ENCODE peak calls at places on chromosomes 13 and 19, in four cellular contexts. One of them, this sample, is unnamed.

GRCh38 chr19:15283141-15283885 is 49.0 kb downstream of the BRD4 start:
- DNase-seq in fibroblast of pulmonary artery: peak
- DNase-seq in lower leg skin: no peak
- DNase-seq in astrocyte: peak
- DNase-seq in this sample: no peak

GRCh38 chr19:8988204-8988603 is 22.0 kb downstream of the MUC16 start:
- DNase-seq in fibroblast of pulmonary artery: no peak
- DNase-seq in lower leg skin: no peak
- DNase-seq in astrocyte: no peak
- DNase-seq in this sample: no peak

GRCh38 chr13:77300176-77301141 is 26.4 kb downstream of the MYCBP2 start:
- DNase-seq in fibroblast of pulmonary artery: peak
- DNase-seq in lower leg skin: no peak
- DNase-seq in astrocyte: peak
- DNase-seq in this sample: no peak

GRCh38 chr13:94431987-94432386 is 47.5 kb downstream of the DCT start:
- DNase-seq in fibroblast of pulmonary artery: no peak
- DNase-seq in lower leg skin: no peak
- DNase-seq in astrocyte: no peak
- DNase-seq in this sample: no peak

GRCh38 chr19:4952945-4953344 is 16.0 kb upstream of the KDM4B start:
- DNase-seq in fibroblast of pulmonary artery: no peak
- DNase-seq in lower leg skin: no peak
- DNase-seq in astrocyte: no peak
- DNase-seq in this sample: no peak

GRCh38 chr19:50536662-50537305 is 23.1 kb upstream of the ASPDH start:
- DNase-seq in fibroblast of pulmonary artery: no peak
- DNase-seq in lower leg skin: no peak
- DNase-seq in astrocyte: peak
- DNase-seq in this sample: no peak

GRCh38 chr19:34316247-34316646 is 48.7 kb upstream of the GPI start:
- DNase-seq in fibroblast of pulmonary artery: no peak
- DNase-seq in lower leg skin: no peak
- DNase-seq in astrocyte: no peak
- DNase-seq in this sample: no peak

GRCh38 chr13:100454876-100455275 is 133.7 kb downstream of the GGACT start:
- DNase-seq in fibroblast of pulmonary artery: peak
- DNase-seq in lower leg skin: no peak
- DNase-seq in astrocyte: peak
- DNase-seq in this sample: no peak

GRCh38 chr19:44722131-44723121 is 23.5 kb downstream of the CEACAM16 start:
- DNase-seq in fibroblast of pulmonary artery: no peak
- DNase-seq in lower leg skin: no peak
- DNase-seq in astrocyte: no peak
- DNase-seq in this sample: no peak

GRCh38 chr13:73598021-73598712 is 536.0 kb downstream of the KLF12 start:
- DNase-seq in fibroblast of pulmonary artery: peak
- DNase-seq in lower leg skin: no peak
- DNase-seq in astrocyte: peak
- DNase-seq in this sample: no peak

GRCh38 chr13:46908511-46908910 is 11.7 kb upstream of the HTR2A start:
- DNase-seq in fibroblast of pulmonary artery: peak
- DNase-seq in lower leg skin: no peak
- DNase-seq in astrocyte: peak
- DNase-seq in this sample: no peak

GRCh38 chr13:54742984-54743383 is 1714.4 kb downstream of the OLFM4 start:
- DNase-seq in fibroblast of pulmonary artery: no peak
- DNase-seq in lower leg skin: no peak
- DNase-seq in astrocyte: no peak
- DNase-seq in this sample: no peak

GRCh38 chr13:80400164-80400767 is 59.3 kb upstream of the SPRY2 start:
- DNase-seq in fibroblast of pulmonary artery: no peak
- DNase-seq in lower leg skin: no peak
- DNase-seq in astrocyte: no peak
- DNase-seq in this sample: no peak

GRCh38 chr13:49532593-49532992 is 36.8 kb downstream of the PHF11 start:
- DNase-seq in fibroblast of pulmonary artery: no peak
- DNase-seq in lower leg skin: no peak
- DNase-seq in astrocyte: no peak
- DNase-seq in this sample: no peak

GRCh38 chr19:7533281-7533819 is 2.2 kb upstream of the PNPLA6 start:
- DNase-seq in fibroblast of pulmonary artery: peak
- DNase-seq in lower leg skin: peak
- DNase-seq in astrocyte: no peak
- DNase-seq in this sample: no peak

GRCh38 chr19:17751912-17752273 is 616 bp downstream of the FCHO1 start:
- DNase-seq in fibroblast of pulmonary artery: no peak
- DNase-seq in lower leg skin: no peak
- DNase-seq in astrocyte: no peak
- DNase-seq in this sample: no peak

GRCh38 chr13:75550159-75550567 is 572 bp downstream of the UCHL3 start:
- DNase-seq in fibroblast of pulmonary artery: peak
- DNase-seq in lower leg skin: no peak
- DNase-seq in astrocyte: peak
- DNase-seq in this sample: no peak

GRCh38 chr13:33249894-33250293 is 35.7 kb downstream of the STARD13 start:
- DNase-seq in fibroblast of pulmonary artery: no peak
- DNase-seq in lower leg skin: no peak
- DNase-seq in astrocyte: no peak
- DNase-seq in this sample: no peak

GRCh38 chr19:33601583-33601982 is 20.2 kb upstream of the CHST8 start:
- DNase-seq in fibroblast of pulmonary artery: no peak
- DNase-seq in lower leg skin: no peak
- DNase-seq in astrocyte: no peak
- DNase-seq in this sample: no peak

GRCh38 chr19:15195987-15196682 is 4.7 kb downstream of the NOTCH3 start:
- DNase-seq in fibroblast of pulmonary artery: no peak
- DNase-seq in lower leg skin: peak
- DNase-seq in astrocyte: no peak
- DNase-seq in this sample: peak

GRCh38 chr13:107712145-107712544 is 503.2 kb downstream of the LIG4 start:
- DNase-seq in fibroblast of pulmonary artery: no peak
- DNase-seq in lower leg skin: no peak
- DNase-seq in astrocyte: no peak
- DNase-seq in this sample: no peak

GRCh38 chr13:78649997-78650724 is 8.8 kb downstream of the OBI1 start:
- DNase-seq in fibroblast of pulmonary artery: no peak
- DNase-seq in lower leg skin: no peak
- DNase-seq in astrocyte: no peak
- DNase-seq in this sample: no peak

GRCh38 chr13:40585911-40586471 is 80.5 kb downstream of the FOXO1 start:
- DNase-seq in fibroblast of pulmonary artery: peak
- DNase-seq in lower leg skin: no peak
- DNase-seq in astrocyte: no peak
- DNase-seq in this sample: no peak

GRCh38 chr13:25171517-25172302 is at the start of gene AMER2:
- DNase-seq in fibroblast of pulmonary artery: peak
- DNase-seq in lower leg skin: no peak
- DNase-seq in astrocyte: peak
- DNase-seq in this sample: no peak

GRCh38 chr19:29664753-29665214 is 477 bp upstream of the PLEKHF1 start:
- DNase-seq in fibroblast of pulmonary artery: no peak
- DNase-seq in lower leg skin: no peak
- DNase-seq in astrocyte: no peak
- DNase-seq in this sample: no peak

GRCh38 chr13:52695856-52696255 is 43.2 kb downstream of the SUGT1 start:
- DNase-seq in fibroblast of pulmonary artery: peak
- DNase-seq in lower leg skin: no peak
- DNase-seq in astrocyte: peak
- DNase-seq in this sample: no peak

GRCh38 chr13:100019780-100020356 is 38.3 kb downstream of the ZIC2 start:
- DNase-seq in fibroblast of pulmonary artery: no peak
- DNase-seq in lower leg skin: no peak
- DNase-seq in astrocyte: no peak
- DNase-seq in this sample: peak

GRCh38 chr19:15199652-15200574 is 882 bp downstream of the NOTCH3 start:
- DNase-seq in fibroblast of pulmonary artery: peak
- DNase-seq in lower leg skin: no peak
- DNase-seq in astrocyte: no peak
- DNase-seq in this sample: peak

GRCh38 chr19:14006766-14007562 is 844 bp upstream of the RFX1 start:
- DNase-seq in fibroblast of pulmonary artery: no peak
- DNase-seq in lower leg skin: no peak
- DNase-seq in astrocyte: peak
- DNase-seq in this sample: peak

GRCh38 chr13:80131204-80131603 is 209.7 kb downstream of the SPRY2 start:
- DNase-seq in fibroblast of pulmonary artery: peak
- DNase-seq in lower leg skin: peak
- DNase-seq in astrocyte: peak
- DNase-seq in this sample: no peak

GRCh38 chr19:57389730-57390598 is at the start of gene ZNF548:
- DNase-seq in fibroblast of pulmonary artery: peak
- DNase-seq in lower leg skin: peak
- DNase-seq in astrocyte: peak
- DNase-seq in this sample: peak
- TF ChIP-seq CTCF in fibroblast of pulmonary artery: peak
- TF ChIP-seq CTCF in lower leg skin: no peak
- TF ChIP-seq CTCF in astrocyte: peak
- TF ChIP-seq CTCF in this sample: peak

GRCh38 chr19:32464279-32464678 is 58.7 kb downstream of the DPY19L3 start:
- DNase-seq in fibroblast of pulmonary artery: peak
- DNase-seq in lower leg skin: no peak
- DNase-seq in astrocyte: no peak
- DNase-seq in this sample: no peak
- TF ChIP-seq CTCF in fibroblast of pulmonary artery: peak
- TF ChIP-seq CTCF in lower leg skin: no peak
- TF ChIP-seq CTCF in astrocyte: peak
- TF ChIP-seq CTCF in this sample: peak

GRCh38 chr19:11460207-11460606 is 20.6 kb downstream of the ELAVL3 start:
- DNase-seq in fibroblast of pulmonary artery: no peak
- DNase-seq in lower leg skin: no peak
- DNase-seq in astrocyte: no peak
- DNase-seq in this sample: no peak
- TF ChIP-seq CTCF in fibroblast of pulmonary artery: peak
- TF ChIP-seq CTCF in lower leg skin: no peak
- TF ChIP-seq CTCF in astrocyte: no peak
- TF ChIP-seq CTCF in this sample: peak

GRCh38 chr19:55173717-55174409 is 6.2 kb downstream of the SYT5 start:
- DNase-seq in fibroblast of pulmonary artery: peak
- DNase-seq in lower leg skin: no peak
- DNase-seq in astrocyte: no peak
- DNase-seq in this sample: no peak
- TF ChIP-seq CTCF in fibroblast of pulmonary artery: peak
- TF ChIP-seq CTCF in lower leg skin: no peak
- TF ChIP-seq CTCF in astrocyte: no peak
- TF ChIP-seq CTCF in this sample: no peak

DNA sequence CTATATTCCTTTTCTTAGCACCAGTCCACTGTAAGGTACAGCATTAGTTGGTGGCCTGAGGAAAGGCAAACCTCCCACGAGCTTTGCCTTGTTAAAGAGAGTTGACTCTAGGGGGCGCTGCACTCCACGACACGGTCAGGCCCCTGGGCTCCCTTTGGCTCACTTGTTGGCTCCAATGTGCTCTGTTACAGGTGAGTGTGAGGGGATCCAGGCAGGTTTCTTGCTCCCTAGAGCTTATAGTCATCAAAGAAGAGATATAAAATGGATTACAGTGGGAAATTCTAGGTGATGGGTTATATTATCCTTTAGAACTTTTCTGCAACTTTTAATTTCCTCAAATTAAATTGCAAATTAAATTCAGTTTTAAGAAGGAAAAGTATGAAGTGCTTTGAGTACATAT is 3.7 kb downstream of the WDR87 start:
- DNase-seq in fibroblast of pulmonary artery: peak
- DNase-seq in lower leg skin: peak
- DNase-seq in astrocyte: peak
- DNase-seq in this sample: peak
- TF ChIP-seq CTCF in fibroblast of pulmonary artery: peak
- TF ChIP-seq CTCF in lower leg skin: no peak
- TF ChIP-seq CTCF in astrocyte: peak
- TF ChIP-seq CTCF in this sample: peak